ENCODE peak calls at places on chromosome 11, in seven cellular contexts. Z, R, I, U, K, F and H are unnamed samples.

GRCh38 chr11:3775761-3776406 is 21.5 kb downstream of the NUP98 start:
- DNase-seq in Z (no peak), R (no peak), I (no peak), U (no peak), K (no peak), F (no peak), H (no peak)

GRCh38 chr11:105244157-105244820 is 104.7 kb upstream of the CARD18 start:
- DNase-seq in Z (no peak), R (peak), I (peak), U (peak), K (peak), F (no peak), H (no peak)

GRCh38 chr11:1034456-1035295 is 1.8 kb downstream of the MUC6 start:
- DNase-seq in Z (no peak), R (no peak), I (no peak), U (no peak), K (no peak), F (no peak), H (no peak)

GRCh38 chr11:86486261-86487030 is 111.8 kb downstream of the CCDC81 start:
- DNase-seq in Z (no peak), R (no peak), I (no peak), U (no peak), K (peak), F (no peak), H (no peak)

GRCh38 chr11:75725552-75726320 is 8.1 kb downstream of the MOGAT2 start:
- DNase-seq in Z (no peak), R (no peak), I (no peak), U (no peak), K (no peak), F (no peak), H (no peak)

GRCh38 chr11:61546663-61547062 is 34.2 kb downstream of the SYT7 start:
- DNase-seq in Z (no peak), R (no peak), I (no peak), U (no peak), K (no peak), F (no peak), H (no peak)

GRCh38 chr11:69417211-69418085 is 64.0 kb upstream of the LINC01488 start:
- DNase-seq in Z (no peak), R (no peak), I (no peak), U (no peak), K (peak), F (no peak), H (peak)

GRCh38 chr11:77001524-77001923 is 32.7 kb upstream of the B3GNT6 start:
- DNase-seq in Z (no peak), R (no peak), I (no peak), U (no peak), K (no peak), F (no peak), H (no peak)

GRCh38 chr11:67345247-67345948 is 7.9 kb downstream of the POLD4 start:
- DNase-seq in Z (no peak), R (no peak), I (no peak), U (no peak), K (no peak), F (no peak), H (peak)

GRCh38 chr11:70889411-70889810 is 363.0 kb downstream of the SHANK2 start:
- DNase-seq in Z (no peak), R (no peak), I (no peak), U (no peak), K (no peak), F (no peak), H (no peak)

GRCh38 chr11:75490221-75491181 is 35.2 kb downstream of the GDPD5 start:
- DNase-seq in Z (no peak), R (no peak), I (no peak), U (peak), K (peak), F (no peak), H (peak)

GRCh38 chr11:93529707-93530467 is 13.3 kb downstream of the SMCO4 start:
- DNase-seq in Z (no peak), R (no peak), I (no peak), U (no peak), K (no peak), F (no peak), H (peak)

GRCh38 chr11:65047581-65048422 is 6.8 kb downstream of the SAC3D1 start:
- DNase-seq in Z (peak), R (no peak), I (no peak), U (no peak), K (no peak), F (no peak), H (no peak)

GRCh38 chr11:75539459-75540022 is 13.8 kb upstream of the GDPD5 start:
- DNase-seq in Z (no peak), R (no peak), I (no peak), U (no peak), K (no peak), F (no peak), H (no peak)

GRCh38 chr11:32121012-32121411 is 30.1 kb downstream of the RCN1 start:
- DNase-seq in Z (no peak), R (no peak), I (no peak), U (no peak), K (no peak), F (no peak), H (no peak)

GRCh38 chr11:61023086-61024035 is 51.9 kb downstream of the CD6 start:
- DNase-seq in Z (no peak), R (no peak), I (no peak), U (no peak), K (no peak), F (peak), H (no peak)

GRCh38 chr11:38791346-38791961 is 2193.4 kb upstream of the RAG2 start:
- DNase-seq in Z (no peak), R (peak), I (peak), U (peak), K (peak), F (no peak), H (peak)

GRCh38 chr11:131430466-131431176 is 60.2 kb downstream of the NTM start:
- DNase-seq in Z (no peak), R (no peak), I (peak), U (no peak), K (no peak), F (no peak), H (peak)

GRCh38 chr11:73426184-73426845 is 50.1 kb downstream of the RELT start:
- DNase-seq in Z (no peak), R (no peak), I (no peak), U (no peak), K (no peak), F (no peak), H (no peak)

GRCh38 chr11:46906596-46906995 is 11.8 kb downstream of the LRP4 start:
- DNase-seq in Z (no peak), R (no peak), I (no peak), U (peak), K (no peak), F (no peak), H (no peak)

GRCh38 chr11:28209906-28210305 is 101.7 kb downstream of the METTL15 start:
- DNase-seq in Z (no peak), R (no peak), I (no peak), U (no peak), K (no peak), F (no peak), H (no peak)

GRCh38 chr11:131638889-131639288 is 268.5 kb downstream of the NTM start:
- DNase-seq in Z (no peak), R (no peak), I (no peak), U (no peak), K (no peak), F (no peak), H (no peak)

GRCh38 chr11:130448039-130448415 is 418 bp upstream of the ADAMTS15 start:
- DNase-seq in Z (no peak), R (no peak), I (no peak), U (no peak), K (no peak), F (no peak), H (no peak)

GRCh38 chr11:65448418-65449196 is 26.0 kb downstream of the NEAT1 start:
- DNase-seq in Z (peak), R (no peak), I (peak), U (no peak), K (peak), F (no peak), H (no peak)

GRCh38 chr11:94526645-94527438 is 14.6 kb downstream of the C11orf97 start:
- DNase-seq in Z (no peak), R (no peak), I (no peak), U (no peak), K (no peak), F (no peak), H (no peak)

GRCh38 chr11:92838655-92839334 is 130.7 kb upstream of the MTNR1B start:
- DNase-seq in Z (no peak), R (no peak), I (no peak), U (no peak), K (no peak), F (no peak), H (no peak)

GRCh38 chr11:97079244-97079643 is 689.4 kb downstream of the JRKL start:
- DNase-seq in Z (no peak), R (no peak), I (no peak), U (no peak), K (no peak), F (no peak), H (no peak)

GRCh38 chr11:120185678-120186407 is 25.0 kb upstream of the OAF start:
- DNase-seq in Z (no peak), R (no peak), I (no peak), U (no peak), K (no peak), F (no peak), H (no peak)

GRCh38 chr11:114607753-114608459 is 12.3 kb upstream of the NXPE4 start:
- DNase-seq in Z (no peak), R (no peak), I (no peak), U (no peak), K (no peak), F (no peak), H (no peak)

GRCh38 chr11:88301478-88302140 is 35.9 kb downstream of the CTSC start:
- DNase-seq in Z (no peak), R (no peak), I (no peak), U (no peak), K (no peak), F (no peak), H (no peak)

GRCh38 chr11:37905707-37906417 is 1307.8 kb upstream of the RAG2 start:
- DNase-seq in Z (no peak), R (no peak), I (no peak), U (no peak), K (no peak), F (no peak), H (peak)

GRCh38 chr11:9787260-9787659 is 123.4 kb downstream of the SWAP70 start:
- DNase-seq in Z (no peak), R (no peak), I (no peak), U (no peak), K (peak), F (no peak), H (no peak)